ENCODE peak calls at places on chromosomes 7 and 10, in seven cellular contexts. T is left ventricle myocardium inferior, R is colonic mucosa, F is neural progenitor cell, X is body of pancreas, G is IMR-90, W is dorsolateral prefrontal cortex. I is an unnamed sample.

GRCh38 chr7:4261038-4261960 is 420.8 kb upstream of the FOXK1 start:
- DNase-seq in T (no peak), R (no peak), F (peak; percentile 26), X (no peak), G (no peak), W (no peak), I (no peak)

GRCh38 chr10:49001402-49001801 is 61.8 kb upstream of the LRRC18 start:
- DNase-seq in T (no peak), R (no peak), F (peak; percentile 53), X (no peak), G (no peak), W (no peak), I (no peak)

GRCh38 chr10:14757394-14757793 is 17.3 kb downstream of the FAM107B start:
- DNase-seq in T (no peak), R (no peak), F (no peak), X (no peak), G (no peak), W (no peak), I (no peak)

GRCh38 chr7:129969881-129970446 is 17.2 kb upstream of the UBE2H start:
- DNase-seq in T (no peak), R (peak; percentile 58), F (no peak), X (no peak), G (peak; percentile 84), W (no peak), I (peak; percentile 91)

GRCh38 chr10:77927343-77928256 is 1.0 kb upstream of the DLG5 start:
- DNase-seq in T (no peak), R (no peak), F (peak; percentile 50), X (no peak), G (no peak), W (no peak), I (no peak)

GRCh38 chr7:50610521-50611277 is 45.5 kb upstream of the DDC start:
- DNase-seq in T (no peak), R (no peak), F (no peak), X (no peak), G (peak; percentile 37), W (no peak), I (peak; percentile 19)

GRCh38 chr7:121360564-121360963 is 31.8 kb downstream of the WNT16 start:
- DNase-seq in T (no peak), R (no peak), F (no peak), X (no peak), G (no peak), W (no peak), I (no peak)

GRCh38 chr7:144454256-144455039 is 51.0 kb upstream of the NOBOX start:
- DNase-seq in T (no peak), R (no peak), F (no peak), X (no peak), G (no peak), W (no peak), I (no peak)

GRCh38 chr7:78852951-78853350 is 600.5 kb downstream of the MAGI2 start:
- DNase-seq in T (no peak), R (no peak), F (no peak), X (no peak), G (peak; percentile 38), W (no peak), I (no peak)

GRCh38 chr10:62038609-62039190 is 137.2 kb downstream of the ARID5B start:
- DNase-seq in T (peak; percentile 68), R (peak; percentile 85), F (peak; percentile 67), X (peak; percentile 76), G (peak; percentile 78), W (peak; percentile 66), I (no peak)

GRCh38 chr10:121947931-121948330 is 20.1 kb upstream of the ATE1 start:
- DNase-seq in T (no peak), R (no peak), F (no peak), X (no peak), G (no peak), W (no peak), I (no peak)

GRCh38 chr7:157897686-157898085 is 560.9 kb downstream of the DNAJB6 start:
- DNase-seq in T (no peak), R (no peak), F (peak; percentile 26), X (no peak), G (no peak), W (no peak), I (no peak)

GRCh38 chr10:34235164-34235832 is 579.8 kb downstream of the PARD3 start:
- DNase-seq in T (no peak), R (no peak), F (no peak), X (no peak), G (peak; percentile 83), W (no peak), I (no peak)

GRCh38 chr7:77903597-77903996 is 105.0 kb downstream of the PHTF2 start:
- DNase-seq in T (no peak), R (no peak), F (no peak), X (peak; percentile 16), G (peak; percentile 2), W (no peak), I (no peak)

GRCh38 chr7:106476751-106477150 is 184.2 kb downstream of the CCDC71L start:
- DNase-seq in T (no peak), R (no peak), F (no peak), X (no peak), G (no peak), W (no peak), I (no peak)

GRCh38 chr7:27453702-27454405 is 208.8 kb downstream of the HIBADH start:
- DNase-seq in T (no peak), R (no peak), F (no peak), X (no peak), G (peak; percentile 89), W (no peak), I (no peak)

GRCh38 chr7:13279854-13280435 is 592.5 kb downstream of the ARL4A start:
- DNase-seq in T (no peak), R (no peak), F (peak; percentile 40), X (no peak), G (peak; percentile 10), W (no peak), I (no peak)

GRCh38 chr7:116271161-116271979 is 61.0 kb downstream of the TES start:
- DNase-seq in T (no peak), R (no peak), F (no peak), X (no peak), G (peak; percentile 85), W (no peak), I (peak; percentile 14)

GRCh38 chr10:114151486-114151885 is 22.5 kb downstream of the CCDC186 start:
- DNase-seq in T (no peak), R (no peak), F (no peak), X (no peak), G (peak; percentile 92), W (no peak), I (peak; percentile 71)

GRCh38 chr7:27890205-27890849 is 150.4 kb downstream of the TAX1BP1 start:
- DNase-seq in T (no peak), R (no peak), F (no peak), X (no peak), G (no peak), W (no peak), I (no peak)

GRCh38 chr10:25666276-25666675 is 267.8 kb upstream of the MYO3A start:
- DNase-seq in T (no peak), R (no peak), F (no peak), X (no peak), G (no peak), W (no peak), I (no peak)

GRCh38 chr10:110641256-110641655 is 2.9 kb upstream of the RBM20 start:
- DNase-seq in T (peak; percentile 62), R (no peak), F (peak; percentile 79), X (no peak), G (peak; percentile 37), W (no peak), I (peak; percentile 43)

GRCh38 chr10:44385423-44385725 is 477 bp upstream of the CXCL12 start:
- DNase-seq in T (no peak), R (no peak), F (peak; percentile 34), X (no peak), G (no peak), W (peak; percentile 27), I (no peak)

DNA sequence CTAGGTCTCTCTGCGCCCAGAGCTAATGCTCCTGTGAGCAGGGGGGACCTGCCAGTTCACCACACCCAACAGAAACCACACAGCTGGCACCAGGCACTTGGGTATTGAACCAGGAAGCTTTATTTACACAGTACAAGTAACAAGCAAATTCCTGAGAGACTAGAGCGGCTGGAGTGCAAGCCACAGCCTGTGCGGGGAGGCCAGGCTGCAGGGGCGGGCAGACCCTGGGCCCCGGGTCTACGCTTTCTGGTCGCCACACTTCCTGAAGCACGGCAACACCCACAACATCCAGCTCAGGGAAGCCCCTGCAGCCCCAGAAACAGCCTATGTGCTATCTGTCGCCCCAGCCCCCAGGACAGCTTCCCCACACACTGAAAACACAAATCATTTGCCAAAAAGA is 125.0 kb downstream of the FAM53B start:
- DNase-seq in T (no peak), R (peak; percentile 39), F (no peak), X (peak; percentile 45), G (peak; percentile 20), W (no peak), I (no peak)
- H3K27me3 ChIP-seq in T (no peaks in the 10 kb centered on the region), R (no peaks in the 10 kb centered on the region), F (no peaks in the 10 kb centered on the region), X (no peaks in the 10 kb centered on the region), G (no peaks in the 10 kb centered on the region), W (no peaks in the 10 kb centered on the region), I (no peaks in the 10 kb centered on the region)

GRCh38 chr10:91381562-91381923 is 28.6 kb upstream of the HECTD2 start:
- DNase-seq in T (peak; percentile 25), R (no peak), F (peak; percentile 7), X (no peak), G (no peak), W (no peak), I (no peak)
- H3K4me3 ChIP-seq in T (peak overlapping the region; percentile 43), R (no peak overlapping the region), F (no peak overlapping the region), X (no peak overlapping the region), G (no peak overlapping the region), W (no peak overlapping the region), I (no peak overlapping the region)

GRCh38 chr10:76422769-76423168 is 991.3 kb downstream of the LRMDA start:
- DNase-seq in T (no peak), R (no peak), F (no peak), X (no peak), G (peak; percentile 30), W (no peak), I (no peak)
- TF ChIP-seq CTCF in T (peak; percentile 21), R (no peak), F (no peak), X (no peak), G (peak; percentile 45), W (no peak), I (no peak)

DNA sequence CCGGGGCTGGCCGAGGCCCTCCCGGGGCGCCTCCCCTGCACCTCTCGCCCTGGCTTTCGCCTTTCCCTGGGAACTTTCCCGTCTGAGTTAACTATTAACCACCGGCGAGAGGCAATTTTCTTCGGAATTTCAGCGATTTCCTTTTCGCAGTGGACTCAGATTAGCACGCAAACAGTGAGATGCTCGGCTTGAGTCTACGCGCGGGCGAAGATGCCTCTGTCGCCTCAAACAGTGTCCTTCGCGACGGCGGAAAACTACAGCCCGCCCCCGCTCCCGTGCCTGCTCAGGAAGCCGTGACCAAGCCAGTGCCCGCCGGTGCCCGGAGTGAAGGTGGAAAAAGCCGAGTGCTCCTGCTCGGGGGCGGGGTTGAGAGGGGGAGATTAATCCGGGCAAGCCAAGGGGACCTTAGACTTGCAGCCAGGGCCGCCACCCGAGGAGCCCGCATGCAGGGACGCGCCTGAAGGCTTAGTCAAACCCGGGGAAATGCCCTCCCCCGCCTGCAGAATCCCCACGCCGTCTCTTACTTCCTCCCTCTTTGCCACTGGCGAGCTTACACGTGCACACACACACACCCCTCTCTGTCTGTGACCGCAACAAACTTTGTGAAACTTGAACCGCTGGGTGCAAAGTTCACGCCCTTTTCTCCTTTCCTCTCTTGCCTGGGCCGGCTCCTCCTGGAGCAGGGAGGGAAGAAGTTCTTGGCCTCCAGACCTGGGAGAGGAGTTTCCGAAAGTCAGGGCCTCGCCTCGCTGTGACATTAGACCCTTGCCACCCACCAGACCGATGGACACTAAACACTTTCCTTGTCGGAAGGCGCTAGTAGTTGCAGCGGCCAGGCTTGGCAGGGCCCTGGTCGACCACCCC is 14.4 kb upstream of the PAX2 start:
- DNase-seq in T (no peak), R (peak; percentile 58), F (peak; percentile 56), X (peak; percentile 54), G (peak; percentile 6), W (no peak), I (no peak)
- H3K27me3 ChIP-seq in T (peaks cover 100% of the 10 kb centered on the region), R (peaks cover 95% of the 10 kb centered on the region), F (peaks cover 100% of the 10 kb centered on the region), X (peaks cover 13% of the 10 kb centered on the region), G (peaks cover 84% of the 10 kb centered on the region), W (peaks cover 95% of the 10 kb centered on the region), I (no peaks in the 10 kb centered on the region)

I was measured in kidney epithelial cell.